ENCODE peak calls at places on chromosomes 6 and 20, in five cellular contexts. G is HCT116, T is left cardiac atrium, F is non-pigmented ciliary epithelial cell, X is caudate nucleus. O is an unnamed sample.

GRCh38 chr20:46073443-46073842 is 16.3 kb downstream of the NCOA5 start:
- DNase-seq in G (no peak), X (no peak), T (no peak), F (no peak), O (no peak)

GRCh38 chr20:63653041-63653973 is at the start of gene STMN3:
- DNase-seq in F (peak; percentile 62), G (peak; percentile 74), T (peak; percentile 90), X (peak; percentile 81), O (peak; percentile 96)

GRCh38 chr20:34004790-34005457 is 11.2 kb downstream of the RALY start:
- DNase-seq in T (no peak), F (no peak), X (no peak), G (no peak), O (no peak)

GRCh38 chr20:7859371-7859802 is 80.9 kb downstream of the HAO1 start:
- DNase-seq in F (no peak), X (no peak), G (no peak), T (no peak), O (peak; percentile 77)

GRCh38 chr20:40956503-40956902 is 72.1 kb upstream of the TOP1 start:
- DNase-seq in F (no peak), X (no peak), T (no peak), G (no peak), O (no peak)

GRCh38 chr6:49576618-49577017 is 26.1 kb downstream of the C6orf141 start:
- DNase-seq in X (no peak), T (no peak), G (no peak), F (no peak), O (peak; percentile 44)

GRCh38 chr6:19731286-19731685 is 105.9 kb upstream of the ID4 start:
- DNase-seq in X (no peak), G (peak; percentile 38), T (no peak), F (peak; percentile 93), O (peak; percentile 79)

GRCh38 chr20:63016514-63017075 is 9.8 kb upstream of the BHLHE23 start:
- DNase-seq in G (no peak), F (no peak), X (no peak), T (no peak), O (no peak)

GRCh38 chr20:32191873-32192272 is 15.7 kb downstream of the PLAGL2 start:
- DNase-seq in X (no peak), F (no peak), T (no peak), G (no peak), O (no peak)

GRCh38 chr6:85490516-85491248 is 40.8 kb downstream of the NT5E start:
- DNase-seq in G (peak; percentile 66), T (no peak), X (no peak), F (no peak), O (no peak)

GRCh38 chr6:122098091-122098769 is 301.2 kb upstream of the HSF2 start:
- DNase-seq in X (no peak), F (no peak), G (no peak), T (no peak), O (peak; percentile 37)

GRCh38 chr6:15754035-15754705 is 91.3 kb upstream of the DTNBP1 start:
- DNase-seq in X (no peak), F (no peak), G (no peak), T (no peak), O (peak; percentile 24)

GRCh38 chr6:113437571-113437970 is 419.6 kb upstream of the MARCKS start:
- DNase-seq in X (no peak), T (no peak), G (no peak), F (no peak), O (no peak)

GRCh38 chr6:57267586-57268293 is 45.6 kb upstream of the RAB23 start:
- DNase-seq in F (peak; percentile 98), G (peak; percentile 68), T (peak; percentile 40), X (no peak), O (peak; percentile 99)

GRCh38 chr6:52325695-52326471 is 36.1 kb upstream of the PAQR8 start:
- DNase-seq in X (no peak), G (no peak), T (no peak), F (no peak), O (no peak)

GRCh38 chr6:82569022-82569421 is 205.4 kb downstream of the TPBG start:
- DNase-seq in X (no peak), G (no peak), T (no peak), F (no peak), O (no peak)

GRCh38 chr6:71107935-71108420 is 151.1 kb upstream of the B3GAT2 start:
- DNase-seq in G (peak; percentile 3), X (no peak), F (peak; percentile 64), T (no peak), O (peak; percentile 54)

GRCh38 chr20:33431797-33432381 is 11.7 kb downstream of the SNTA1 start:
- DNase-seq in G (no peak), T (no peak), F (no peak), X (peak; percentile 15), O (no peak)

GRCh38 chr6:164927288-164928040 is 381.9 kb downstream of the C6orf118 start:
- DNase-seq in F (peak; percentile 13), G (peak; percentile 1), T (peak; percentile 58), X (peak; percentile 71), O (peak; percentile 45)

GRCh38 chr6:21354805-21355238 is 238.7 kb upstream of the SOX4 start:
- DNase-seq in F (no peak), G (no peak), T (no peak), X (no peak), O (no peak)

GRCh38 chr6:1739680-1740079 is 130.0 kb downstream of the FOXC1 start:
- DNase-seq in T (no peak), F (no peak), X (no peak), G (no peak), O (no peak)

GRCh38 chr6:157867981-157868380 is 44.9 kb downstream of the SNX9 start:
- DNase-seq in T (no peak), G (no peak), X (no peak), F (no peak), O (no peak)

GRCh38 chr20:60395993-60396392 is 437.8 kb downstream of the CDH26 start:
- DNase-seq in F (no peak), X (no peak), G (no peak), T (peak; percentile 18), O (no peak)

GRCh38 chr6:24451581-24452041 is 37.8 kb downstream of the GPLD1 start:
- DNase-seq in F (no peak), X (no peak), T (no peak), G (no peak), O (no peak)